ENCODE peak calls at places on chromosomes 6 and 20, in ten cellular contexts. L is breast epithelium; N is HTR-8/SVneo; A is activated CD8-positive, alpha-beta memory T cell treated with anti-CD3 and anti-CD28 coated beads for 48 hours; E is posterior cingulate gyrus; X is effector CD4-positive, alpha-beta T cell; W is left colon; G is NCI-H774; V is cardiac muscle cell; H is HEK293T. I is an unnamed sample.

GRCh38 chr6:19964115-19964514 is 126.9 kb downstream of the ID4 start:
- DNase-seq in W (no peak), H (no peak), L (no peak), V (no peak), N (no peak), E (no peak), A (no peak), X (no peak), G (no peak), I (no peak)

GRCh38 chr6:151372164-151372563 is 19.2 kb downstream of the ZBTB2 start:
- DNase-seq in E (no peak), H (no peak), G (no peak), V (peak; percentile 23), X (no peak), W (no peak), N (no peak), A (no peak), L (no peak), I (no peak)

GRCh38 chr6:7147051-7147671 is 39.4 kb downstream of the RREB1 start:
- DNase-seq in H (no peak), W (no peak), N (no peak), V (no peak), X (no peak), A (no peak), G (no peak), L (no peak), E (no peak), I (no peak)

GRCh38 chr6:32952817-32953739 is at the start of gene HLA-DMA:
- DNase-seq in X (peak; percentile 74), V (peak; percentile 98), N (peak; percentile 75), W (peak; percentile 86), A (no peak), L (peak; percentile 92), H (peak; percentile 55), E (peak; percentile 58), G (peak; percentile 62), I (no peak)

GRCh38 chr6:112296122-112296521 is 41.8 kb upstream of the LAMA4 start:
- DNase-seq in A (no peak), W (no peak), G (no peak), E (no peak), V (peak; percentile 46), L (no peak), H (peak; percentile 70), N (peak; percentile 40), X (no peak), I (no peak)

GRCh38 chr20:8376940-8377339 is 244.9 kb downstream of the PLCB1 start:
- DNase-seq in X (no peak), E (no peak), A (no peak), G (no peak), V (no peak), N (no peak), W (no peak), L (no peak), H (no peak), I (no peak)

GRCh38 chr6:32176476-32177181 is 745 bp upstream of the AGPAT1 start:
- DNase-seq in E (no peak), H (no peak), V (peak; percentile 70), W (no peak), G (no peak), X (no peak), N (no peak), A (no peak), L (no peak), I (no peak)

GRCh38 chr20:63136296-63136695 is 79.6 kb downstream of the YTHDF1 start:
- DNase-seq in A (no peak), G (no peak), V (no peak), N (no peak), W (no peak), L (no peak), X (no peak), E (no peak), H (no peak), I (no peak)

GRCh38 chr6:128754658-128755256 is 128.2 kb upstream of the LAMA2 start:
- DNase-seq in L (no peak), H (no peak), G (no peak), N (no peak), A (no peak), V (no peak), X (no peak), W (no peak), E (no peak), I (no peak)

GRCh38 chr6:100801036-100801435 is 80.1 kb downstream of the ASCC3 start:
- DNase-seq in E (no peak), X (no peak), V (no peak), A (no peak), H (no peak), G (no peak), N (no peak), L (no peak), W (no peak), I (no peak)

GRCh38 chr6:117352466-117353081 is 73.2 kb downstream of the ROS1 start:
- DNase-seq in W (no peak), H (peak; percentile 25), V (peak; percentile 43), G (peak; percentile 49), A (no peak), L (no peak), N (peak; percentile 8), E (no peak), X (no peak), I (no peak)

I was measured in activated gamma-delta T cell.